ENCODE peak calls at places on chromosomes 5 and 9, in eight cellular contexts. L is EL; I is A549; R is activated T-cell treated with anti-CD3 and anti-CD28 coated beads, Interleukin-2, amount 50 U/mL, for 4 hours; Q is Right ventricle myocardium superior; U is colonic mucosa; G is GM18507; D is tibial artery. B is an unnamed sample.

GRCh38 chr5:120463991-120464626 is at the start of gene PRR16:
- DNase-seq in G (no peak), R (no peak), I (peak; percentile 40), L (peak; percentile 81), D (peak; percentile 74), Q (peak; percentile 72), U (peak; percentile 23), B (peak; percentile 32)

GRCh38 chr9:137631608-137632431 is 13.0 kb downstream of the EHMT1 start:
- DNase-seq in I (no peak), L (no peak), G (no peak), R (no peak), D (no peak), U (no peak), Q (no peak), B (no peak)

GRCh38 chr9:99822596-99823391 is 1.1 kb downstream of the NR4A3 start:
- DNase-seq in U (peak; percentile 36), I (peak; percentile 43), Q (peak; percentile 49), D (peak; percentile 72), G (no peak), R (peak; percentile 43), L (peak; percentile 57), B (peak; percentile 73)

GRCh38 chr9:130692365-130692764 is 1.2 kb upstream of the EXOSC2 start:
- DNase-seq in I (no peak), D (no peak), Q (peak; percentile 52), L (no peak), R (no peak), G (no peak), U (no peak), B (no peak)

GRCh38 chr9:125995006-125995405 is 247.8 kb downstream of the PBX3 start:
- DNase-seq in D (peak; percentile 44), U (no peak), R (no peak), I (no peak), G (no peak), Q (no peak), L (no peak), B (no peak)

GRCh38 chr9:2109066-2109650 is 94.0 kb downstream of the SMARCA2 start:
- DNase-seq in U (no peak), Q (no peak), G (no peak), D (no peak), L (peak; percentile 80), I (no peak), R (no peak), B (no peak)

GRCh38 chr9:98191615-98192502 is 578 bp downstream of the CORO2A start:
- DNase-seq in R (peak; percentile 20), L (no peak), U (peak; percentile 66), D (no peak), G (no peak), Q (peak; percentile 52), I (no peak), B (peak; percentile 46)

GRCh38 chr5:36152324-36153298 is 700 bp downstream of the SKP2 start:
- DNase-seq in D (no peak), L (peak; percentile 25), Q (no peak), R (no peak), G (no peak), I (peak; percentile 21), U (peak; percentile 23), B (peak; percentile 63)

GRCh38 chr5:141821430-141821925 is 56.7 kb downstream of the PCDH1 start:
- DNase-seq in I (peak; percentile 27), R (no peak), Q (no peak), G (no peak), U (no peak), L (peak; percentile 87), D (no peak), B (peak; percentile 77)

GRCh38 chr9:111102793-111103474 is 64.7 kb upstream of the LPAR1 start:
- DNase-seq in L (peak; percentile 18), I (no peak), D (no peak), G (no peak), R (no peak), U (no peak), Q (no peak), B (no peak)

GRCh38 chr5:98927242-98927987 is 1.4 kb downstream of the CHD1 start:
- DNase-seq in D (peak; percentile 74), Q (no peak), L (peak; percentile 65), I (peak; percentile 14), R (peak; percentile 55), G (no peak), U (peak; percentile 70), B (peak; percentile 68)

GRCh38 chr5:149288437-149288836 is 16.8 kb downstream of the AFAP1L1 start:
- DNase-seq in G (no peak), R (no peak), L (no peak), D (no peak), Q (peak; percentile 64), I (no peak), U (no peak), B (no peak)

GRCh38 chr5:50580506-50580905 is 85.9 kb upstream of the PARP8 start:
- DNase-seq in L (peak; percentile 8), D (no peak), Q (no peak), I (no peak), U (no peak), G (no peak), R (no peak), B (no peak)